ENCODE peak calls at places on chromosomes 7 and 10, in seven cellular contexts. J is WTC11, L is G401, P is NCI-H460, U is H4, Q is T-helper 1 cell, X is HuH-7. D is an unnamed sample.

GRCh38 chr7:46606771-46607170 is 685.7 kb upstream of the IGFBP3 start:
- DNase-seq in L (no peak), X (no peak), J (no peak), P (no peak), U (no peak), Q (no peak), D (no peak)

GRCh38 chr10:119443970-119444660 is 98.4 kb downstream of the RGS10 start:
- DNase-seq in J (no peak), Q (no peak), L (no peak), U (no peak), P (no peak), X (no peak), D (no peak)

GRCh38 chr7:66627151-66627681 is 1.5 kb upstream of the KCTD7 start:
- DNase-seq in X (peak; percentile 48), J (no peak), P (peak; percentile 86), Q (no peak), U (no peak), L (no peak), D (no peak)

GRCh38 chr7:80542398-80542797 is 30.5 kb upstream of the GNAT3 start:
- DNase-seq in Q (no peak), X (no peak), P (peak; percentile 41), L (no peak), U (peak; percentile 60), J (no peak), D (peak; percentile 47)

GRCh38 chr10:88759366-88760101 is at the start of gene LIPN:
- DNase-seq in L (no peak), X (no peak), J (no peak), Q (peak; percentile 11), P (no peak), U (no peak), D (no peak)

GRCh38 chr7:134513169-134513752 is 14.1 kb upstream of the AKR1B10 start:
- DNase-seq in L (peak; percentile 21), P (peak; percentile 59), Q (peak; percentile 17), U (peak; percentile 55), X (peak; percentile 33), J (peak; percentile 64), D (peak; percentile 58)

GRCh38 chr7:134948736-134949135 is 37.6 kb upstream of the AGBL3 start:
- DNase-seq in Q (no peak), J (no peak), L (no peak), X (peak; percentile 20), P (no peak), U (no peak), D (no peak)

GRCh38 chr10:89664206-89664605 is 19.2 kb upstream of the PANK1 start:
- DNase-seq in L (no peak), Q (no peak), P (no peak), X (no peak), U (no peak), J (no peak), D (no peak)

GRCh38 chr10:100970076-100970913 is 991 bp downstream of the SEMA4G start:
- DNase-seq in P (no peak), L (peak; percentile 65), Q (no peak), X (no peak), J (peak; percentile 66), U (no peak), D (no peak)

GRCh38 chr10:52615756-52616419 is 156.7 kb downstream of the MBL2 start:
- DNase-seq in Q (no peak), X (no peak), L (peak; percentile 66), U (no peak), J (no peak), P (no peak), D (no peak)

D was measured in Panc1.